ENCODE peak calls at places on chromosome 18, in six cellular contexts. V, S, J, Y, Z and H are unnamed samples. For H3K9me3 and H3K4me1, the result is how much of the 10 kb centered on the place peaks cover.

GRCh38 chr18:22370414-22370813 is 47.3 kb downstream of the CTAGE1 start:
- DNase-seq in V (no peak), S (no peak), J (no peak), Y (no peak), Z (no peak), H (no peak)

GRCh38 chr18:71020342-71021096 is 731.7 kb downstream of the SOCS6 start:
- DNase-seq in V (no peak), S (no peak), J (no peak), Y (no peak), Z (no peak), H (no peak)

GRCh38 chr18:8717011-8717770 is 11.8 kb downstream of the MTCL1 start:
- DNase-seq in V (no peak), S (no peak), J (no peak), Y (no peak), Z (no peak), H (no peak)

GRCh38 chr18:39675916-39676315 is 2110.3 kb upstream of the CELF4 start:
- DNase-seq in V (no peak), S (no peak), J (no peak), Y (no peak), Z (no peak), H (no peak)

GRCh38 chr18:2827076-2827475 is 19.7 kb upstream of the EMILIN2 start:
- DNase-seq in V (no peak), S (no peak), J (no peak), Y (no peak), Z (no peak), H (no peak)

GRCh38 chr18:57915241-57915640 is 112.1 kb upstream of the ATP8B1 start:
- DNase-seq in V (no peak), S (no peak), J (no peak), Y (no peak), Z (no peak), H (no peak)

GRCh38 chr18:45565280-45565970 is 49.9 kb upstream of the SLC14A2 start:
- DNase-seq in V (no peak), S (peak), J (no peak), Y (no peak), Z (no peak), H (no peak)

GRCh38 chr18:71998547-71998946 is 545.6 kb downstream of the CBLN2 start:
- DNase-seq in V (no peak), S (no peak), J (no peak), Y (no peak), Z (no peak), H (no peak)

GRCh38 chr18:44731866-44732555 is 51.3 kb downstream of the SETBP1 start:
- DNase-seq in V (no peak), S (no peak), J (no peak), Y (peak), Z (no peak), H (no peak)

GRCh38 chr18:74251297-74252031 is 40.3 kb downstream of the CYB5A start:
- DNase-seq in V (no peak), S (no peak), J (no peak), Y (peak), Z (peak), H (no peak)

DNA sequence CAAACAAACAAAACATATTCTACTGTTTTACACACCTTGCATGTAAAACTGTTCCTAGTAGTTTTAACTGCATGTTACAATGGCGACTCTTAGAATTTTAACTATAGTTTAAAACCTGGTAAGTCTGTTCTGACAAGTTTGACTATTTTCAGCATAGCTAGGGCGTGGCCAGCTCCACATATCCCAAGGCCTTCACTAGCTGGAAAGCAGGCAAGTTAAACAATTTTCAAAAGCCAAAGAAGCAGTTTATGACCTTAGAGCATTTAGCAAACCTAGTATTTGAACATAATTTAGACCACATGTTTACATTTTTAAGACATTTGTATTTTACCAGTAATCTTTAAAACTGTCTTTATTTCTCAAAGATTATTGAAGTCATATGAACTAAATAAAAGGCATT is 402.8 kb upstream of the SYT4 start:
- DNase-seq in V (no peak), S (no peak), J (no peak), Y (no peak), Z (no peak), H (no peak)
- H3K9me3 ChIP-seq in V (under half), S (under half), J (under half), Y (under half), Z (under half), H (under half)

DNA sequence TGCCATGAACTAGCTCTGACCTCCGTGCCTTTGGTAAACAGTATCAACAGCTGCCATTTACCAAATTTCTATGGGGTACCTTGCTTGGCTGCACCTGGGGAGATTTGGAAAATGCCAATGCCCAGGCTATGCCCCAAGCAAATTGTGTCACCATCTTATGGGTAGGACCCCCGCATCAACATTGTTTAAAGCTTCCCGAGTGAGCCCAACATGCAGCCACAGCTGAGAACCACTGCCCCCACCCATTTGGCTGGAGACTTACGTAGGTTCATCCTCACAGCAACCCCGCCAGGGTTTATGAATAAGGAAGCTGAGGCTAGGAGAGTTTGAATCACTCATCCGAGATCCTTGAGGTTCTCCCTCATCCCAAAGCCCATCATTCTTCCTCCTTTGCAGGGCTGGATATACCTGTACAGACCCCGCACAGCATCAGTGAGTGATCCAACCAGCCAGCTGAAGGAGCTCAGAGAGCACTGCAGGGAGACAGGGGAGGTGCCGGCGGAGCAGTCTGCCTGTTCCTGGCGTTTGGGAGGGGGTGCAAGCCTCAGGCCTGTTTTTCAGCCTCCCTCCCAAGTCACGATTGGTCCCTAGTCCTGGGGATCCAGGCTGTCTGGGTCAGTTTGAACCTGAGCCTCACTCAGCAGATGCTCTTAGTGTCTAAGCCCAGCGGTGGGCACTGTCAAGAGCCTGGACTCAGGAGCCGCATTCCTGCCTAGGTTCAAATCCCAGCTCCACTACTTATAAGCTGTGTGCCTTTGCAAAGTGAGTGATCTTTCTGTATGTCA is 164.9 kb downstream of the SMAD7 start:
- DNase-seq in V (no peak), S (no peak), J (no peak), Y (no peak), Z (no peak), H (peak)
- H3K4me1 ChIP-seq in V (under half), S (under half), J (under half), Y (under half), Z (under half), H (under half)

DNA sequence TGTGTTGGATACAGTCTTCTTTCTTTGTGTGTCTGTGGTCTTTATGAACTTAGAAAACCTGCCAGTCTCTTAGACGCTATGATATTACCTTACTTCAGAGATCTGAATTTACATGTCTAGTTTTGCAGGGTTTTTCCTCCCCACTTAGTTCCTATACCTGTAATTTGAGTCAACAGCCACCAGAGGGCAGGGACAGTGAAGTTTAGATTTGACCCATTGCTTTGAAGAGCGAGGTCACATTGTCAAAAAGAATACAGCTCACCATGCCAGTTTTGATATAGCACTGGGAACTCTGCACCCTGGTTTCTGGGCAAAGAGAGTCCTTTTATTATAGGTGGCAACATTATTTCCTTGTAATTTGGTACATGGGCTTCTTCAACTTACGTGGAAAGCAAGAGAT is 102.3 kb downstream of the MAPK4 start:
- DNase-seq in V (no peak), S (no peak), J (no peak), Y (no peak), Z (peak), H (no peak)
- H3K9me3 ChIP-seq in V (under half), S (under half), J (under half), Y (under half), Z (under half), H (under half)

GRCh38 chr18:77087391-77088141 is 45.0 kb downstream of the MBP start:
- DNase-seq in V (no peak), S (no peak), J (no peak), Y (peak), Z (peak), H (peak)

GRCh38 chr18:77082316-77082715 is 50.3 kb downstream of the MBP start:
- DNase-seq in V (no peak), S (no peak), J (no peak), Y (no peak), Z (no peak), H (no peak)

GRCh38 chr18:77086656-77087390 is 45.8 kb downstream of the MBP start:
- DNase-seq in V (no peak), S (no peak), J (no peak), Y (peak), Z (peak), H (peak)

GRCh38 chr18:77086034-77086433 is 46.5 kb downstream of the MBP start:
- DNase-seq in V (no peak), S (no peak), J (no peak), Y (peak), Z (no peak), H (no peak)

GRCh38 chr18:77084757-77085035 is 47.9 kb downstream of the MBP start:
- DNase-seq in V (no peak), S (no peak), J (no peak), Y (no peak), Z (no peak), H (no peak)
- H3K4me1 ChIP-seq in V (half or more), S (under half), J (half or more), Y (under half), Z (under half), H (under half)

GRCh38 chr18:4058179-4058578 is 396.9 kb downstream of the DLGAP1 start:
- DNase-seq in V (no peak), S (no peak), J (no peak), Y (peak), Z (no peak), H (no peak)

GRCh38 chr18:4068552-4069158 is 386.5 kb downstream of the DLGAP1 start:
- DNase-seq in V (peak), S (peak), J (peak), Y (no peak), Z (peak), H (no peak)

GRCh38 chr18:4069183-4069582 is 385.9 kb downstream of the DLGAP1 start:
- DNase-seq in V (no peak), S (no peak), J (no peak), Y (no peak), Z (no peak), H (no peak)

GRCh38 chr18:4060427-4061281 is 394.5 kb downstream of the DLGAP1 start:
- DNase-seq in V (no peak), S (no peak), J (no peak), Y (peak), Z (no peak), H (no peak)

DNA sequence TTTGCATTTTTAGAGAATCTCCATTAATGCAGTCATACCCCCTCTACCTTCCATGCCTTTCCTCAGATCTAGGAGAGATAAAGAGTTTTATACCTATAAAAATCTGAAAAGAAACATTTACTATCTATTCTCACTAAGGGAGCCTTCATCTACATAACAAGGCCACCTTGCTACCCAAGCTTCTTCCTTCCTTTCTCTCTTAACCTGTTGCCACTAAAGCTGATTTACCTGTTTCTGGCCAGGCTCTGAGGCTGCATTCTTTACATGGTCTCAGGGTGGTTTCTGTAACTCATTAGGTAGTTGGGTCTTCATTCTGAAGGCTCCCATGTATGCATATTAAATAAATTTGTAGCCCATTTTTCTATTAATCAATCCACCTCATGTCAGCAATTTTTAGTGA is 391.6 kb downstream of the DLGAP1 start:
- DNase-seq in V (no peak), S (no peak), J (no peak), Y (no peak), Z (no peak), H (no peak)
- H3K9me3 ChIP-seq in V (under half), S (under half), J (under half), Y (under half), Z (under half), H (under half)

GRCh38 chr18:51522821-51523220 is 325.3 kb upstream of the MEX3C start:
- DNase-seq in V (no peak), S (no peak), J (no peak), Y (no peak), Z (no peak), H (no peak)

GRCh38 chr18:51531496-51531895 is 334.0 kb upstream of the MEX3C start:
- DNase-seq in V (no peak), S (no peak), J (no peak), Y (peak), Z (no peak), H (no peak)

GRCh38 chr18:51523671-51524070 is 326.2 kb upstream of the MEX3C start:
- DNase-seq in V (no peak), S (no peak), J (no peak), Y (no peak), Z (no peak), H (no peak)

GRCh38 chr18:51525453-51526225 is 328.2 kb upstream of the MEX3C start:
- DNase-seq in V (no peak), S (no peak), J (no peak), Y (no peak), Z (no peak), H (no peak)

GRCh38 chr18:51527826-51528225 is 330.3 kb upstream of the MEX3C start:
- DNase-seq in V (no peak), S (no peak), J (no peak), Y (no peak), Z (no peak), H (no peak)
- H3K4me1 ChIP-seq in V (under half), S (under half), J (under half), Y (under half), Z (under half), H (under half)

GRCh38 chr18:76610012-76610411 is 115.0 kb upstream of the ZNF516 start:
- DNase-seq in V (no peak), S (no peak), J (no peak), Y (no peak), Z (no peak), H (no peak)

GRCh38 chr18:76615065-76615733 is 120.2 kb upstream of the ZNF516 start:
- DNase-seq in V (no peak), S (no peak), J (no peak), Y (no peak), Z (no peak), H (no peak)

GRCh38 chr18:76613058-76613457 is 118.0 kb upstream of the ZNF516 start:
- DNase-seq in V (no peak), S (no peak), J (no peak), Y (no peak), Z (no peak), H (no peak)

GRCh38 chr18:76613721-76614120 is 118.7 kb upstream of the ZNF516 start:
- DNase-seq in V (no peak), S (no peak), J (no peak), Y (no peak), Z (no peak), H (peak)

GRCh38 chr18:76610933-76611749 is 116.1 kb upstream of the ZNF516 start:
- DNase-seq in V (no peak), S (no peak), J (no peak), Y (no peak), Z (no peak), H (no peak)
- H3K9me3 ChIP-seq in V (under half), S (under half), J (under half), Y (under half), Z (under half), H (under half)